ENCODE peak calls at places on chromosomes 11 and 22, in six cellular contexts. H, U, O, F, Y and W are unnamed samples.

GRCh38 chr11:75554258-75555022 is 7.6 kb upstream of the SERPINH1 start:
- DNase-seq in H (peak), U (no peak), O (no peak), F (no peak), Y (peak), W (peak)

GRCh38 chr11:62266558-62266957 is 3.4 kb upstream of the SCGB2A2 start:
- DNase-seq in H (no peak), U (no peak), O (no peak), F (no peak), Y (no peak), W (no peak)

GRCh38 chr11:56331861-56332491 is 13.9 kb upstream of the OR8K1 start:
- DNase-seq in H (no peak), U (no peak), O (no peak), F (no peak), Y (no peak), W (no peak)

GRCh38 chr11:69449320-69450063 is 32.0 kb upstream of the LINC01488 start:
- DNase-seq in H (no peak), U (peak), O (no peak), F (no peak), Y (peak), W (no peak)

GRCh38 chr11:68010058-68011041 is at the start of gene ALDH3B1:
- DNase-seq in H (no peak), U (peak), O (no peak), F (peak), Y (peak), W (no peak)

GRCh38 chr22:35903571-35904331 is 124.9 kb downstream of the RBFOX2 start:
- DNase-seq in H (no peak), U (peak), O (no peak), F (no peak), Y (no peak), W (no peak)

GRCh38 chr11:112806876-112807275 is 154.3 kb upstream of the NCAM1 start:
- DNase-seq in H (no peak), U (no peak), O (no peak), F (no peak), Y (no peak), W (no peak)

GRCh38 chr11:10666976-10667892 is 26.3 kb downstream of the IRAG1 start:
- DNase-seq in H (peak), U (no peak), O (no peak), F (no peak), Y (peak), W (peak)

GRCh38 chr11:78295991-78296930 is 107.5 kb downstream of the USP35 start:
- DNase-seq in H (no peak), U (peak), O (no peak), F (no peak), Y (no peak), W (no peak)

GRCh38 chr22:35648066-35649025 is at the start of gene APOL6:
- DNase-seq in H (no peak), U (peak), O (peak), F (peak), Y (peak), W (no peak)

GRCh38 chr11:83566948-83567347 is 280.8 kb upstream of the CCDC90B start:
- DNase-seq in H (no peak), U (peak), O (no peak), F (no peak), Y (peak), W (peak)

DNA sequence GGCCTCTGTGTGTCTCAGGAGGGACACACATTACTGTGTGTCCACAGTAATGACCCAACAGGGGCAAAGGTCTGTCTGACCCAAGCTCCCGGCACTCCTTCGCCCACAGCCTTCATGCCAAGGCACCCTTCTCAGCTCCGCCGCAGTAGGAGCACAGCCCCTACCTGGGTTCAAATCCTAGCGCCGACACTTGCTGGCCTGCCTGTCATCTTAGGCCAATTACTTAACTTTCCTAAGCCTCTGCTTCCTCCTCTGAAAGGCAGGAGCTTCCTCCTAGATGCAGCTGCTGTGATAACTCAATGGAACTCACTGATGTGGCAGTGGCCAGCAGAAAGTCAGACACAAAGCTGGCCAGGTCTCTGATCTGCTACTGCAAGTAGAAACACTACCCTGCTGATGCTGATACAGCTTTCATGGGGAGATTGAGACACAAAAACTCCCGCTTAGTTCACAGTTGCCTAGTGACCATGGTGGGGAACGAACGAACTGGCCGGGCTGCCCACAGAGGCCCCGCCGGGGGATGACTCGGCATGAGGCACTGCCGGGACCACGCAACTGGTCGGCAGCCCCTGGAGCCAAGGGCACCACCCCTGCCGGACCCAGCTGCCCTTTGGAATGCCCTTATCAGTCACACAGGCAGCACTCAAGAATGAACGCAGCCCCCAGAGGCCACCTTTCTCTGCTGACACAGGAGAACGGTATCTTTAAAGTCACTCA is 8.1 kb downstream of the EHD1 start:
- DNase-seq in H (no peak), U (peak), O (no peak), F (peak), Y (peak), W (no peak)
- H3K4me3 ChIP-seq in H (peak), U (no peak), O (peak), F (peak), Y (peak), W (peak)

DNA sequence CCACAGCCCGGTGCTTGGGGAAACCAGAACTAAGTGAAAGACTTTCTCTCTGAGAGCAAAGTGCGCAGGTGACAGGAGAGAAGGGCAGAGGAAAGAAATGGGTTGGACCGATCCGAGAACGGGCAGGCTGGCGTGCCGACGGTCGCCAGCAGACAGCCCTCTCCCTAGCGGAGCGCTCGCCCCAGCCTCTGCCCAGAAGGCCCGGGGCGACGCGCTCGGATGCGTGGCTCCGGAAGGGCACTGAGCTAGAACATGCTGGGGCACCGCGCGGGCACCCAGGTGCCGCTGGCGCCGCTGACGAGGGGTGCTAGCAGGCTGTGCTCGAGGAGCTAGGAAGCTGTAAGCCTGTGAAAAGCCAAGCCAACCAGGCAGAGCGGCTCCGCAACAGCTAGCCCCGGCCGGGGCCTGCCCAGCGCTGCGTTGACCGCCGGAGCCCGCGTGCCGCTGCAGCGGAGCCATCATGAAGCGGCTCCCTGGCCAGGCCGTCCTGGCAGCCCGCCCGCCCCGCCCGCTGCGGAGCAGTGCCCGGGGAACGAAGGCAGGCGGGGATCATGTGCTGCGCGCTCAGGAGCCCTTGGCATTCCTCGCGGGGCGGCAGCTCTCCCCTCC is 22.1 kb upstream of the RRAS2 start:
- DNase-seq in H (no peak), U (no peak), O (peak), F (peak), Y (peak), W (no peak)
- TF ChIP-seq CTCF in H (no peak), U (no peak), O (no peak), F (no peak), Y (no peak), W (no peak)

GRCh38 chr11:118913411-118914125 is 12.2 kb downstream of the BCL9L start:
- DNase-seq in H (no peak), U (peak), O (peak), F (no peak), Y (no peak), W (no peak)
- H3K4me3 ChIP-seq in H (peak), U (no peak), O (peak), F (peak), Y (no peak), W (no peak)

GRCh38 chr11:1504164-1504563 is 17.6 kb upstream of the MOB2 start:
- DNase-seq in H (no peak), U (no peak), O (no peak), F (no peak), Y (no peak), W (no peak)

GRCh38 chr11:1503708-1504104 is 17.1 kb upstream of the MOB2 start:
- DNase-seq in H (no peak), U (no peak), O (no peak), F (no peak), Y (no peak), W (no peak)

GRCh38 chr11:1504581-1505290 is 18.2 kb upstream of the MOB2 start:
- DNase-seq in H (no peak), U (no peak), O (no peak), F (no peak), Y (no peak), W (no peak)

GRCh38 chr11:1506981-1507380 is 20.4 kb upstream of the MOB2 start:
- DNase-seq in H (no peak), U (no peak), O (no peak), F (no peak), Y (no peak), W (no peak)

GRCh38 chr11:1505480-1505879 is 18.9 kb upstream of the MOB2 start:
- DNase-seq in H (no peak), U (no peak), O (no peak), F (no peak), Y (no peak), W (no peak)
- TF ChIP-seq CTCF in H (no peak), U (peak), O (no peak), F (no peak), Y (no peak), W (no peak)

GRCh38 chr11:46295996-46296519 is 18.6 kb downstream of the CREB3L1 start:
- DNase-seq in H (no peak), U (no peak), O (no peak), F (no peak), Y (no peak), W (no peak)
- H3K4me3 ChIP-seq in H (peak), U (no peak), O (peak), F (peak), Y (peak), W (peak)

GRCh38 chr22:39314251-39314971 is 5.0 kb downstream of the RPL3 start:
- DNase-seq in H (no peak), U (no peak), O (no peak), F (peak), Y (no peak), W (no peak)
- TF ChIP-seq CTCF in H (peak), U (no peak), O (no peak), F (no peak), Y (peak), W (peak)